ENCODE peak calls at places on chromosome 7, in seven cellular contexts. One of them, this sample, is unnamed.

GRCh38 chr7:149860821-149861727 is 12.7 kb upstream of the ATP6V0E2 start:
- DNase-seq in BJ: no peak
- DNase-seq in AG09319: no peak
- DNase-seq in Calu3: no peak
- DNase-seq in heart right ventricle: no peak
- DNase-seq in fibroblast of the aortic adventitia: no peak
- DNase-seq in HFF-Myc: no peak
- DNase-seq in this sample: no peak

GRCh38 chr7:20329389-20330175 is 1.1 kb upstream of the ITGB8 start:
- DNase-seq in AG09319: no peak
- DNase-seq in heart right ventricle: peak; percentile 31
- DNase-seq in fibroblast of the aortic adventitia: peak; percentile 82
- DNase-seq in Calu3: peak; percentile 94
- DNase-seq in HFF-Myc: no peak
- DNase-seq in BJ: no peak
- DNase-seq in this sample: no peak

GRCh38 chr7:148515728-148516715 is 74.5 kb upstream of the C7orf33 start:
- DNase-seq in HFF-Myc: no peak
- DNase-seq in Calu3: no peak
- DNase-seq in AG09319: no peak
- DNase-seq in BJ: no peak
- DNase-seq in heart right ventricle: no peak
- DNase-seq in fibroblast of the aortic adventitia: no peak
- DNase-seq in this sample: no peak

GRCh38 chr7:130736298-130736900 is 2.4 kb upstream of the KLF14 start:
- DNase-seq in HFF-Myc: no peak
- DNase-seq in Calu3: no peak
- DNase-seq in AG09319: no peak
- DNase-seq in BJ: no peak
- DNase-seq in heart right ventricle: no peak
- DNase-seq in fibroblast of the aortic adventitia: no peak
- DNase-seq in this sample: no peak

GRCh38 chr7:50685445-50686070 is 97.1 kb downstream of the GRB10 start:
- DNase-seq in AG09319: no peak
- DNase-seq in BJ: no peak
- DNase-seq in heart right ventricle: no peak
- DNase-seq in Calu3: no peak
- DNase-seq in fibroblast of the aortic adventitia: no peak
- DNase-seq in HFF-Myc: no peak
- DNase-seq in this sample: no peak

GRCh38 chr7:33725641-33726040 is 179.7 kb upstream of the BMPER start:
- DNase-seq in HFF-Myc: no peak
- DNase-seq in heart right ventricle: no peak
- DNase-seq in BJ: no peak
- DNase-seq in fibroblast of the aortic adventitia: peak; percentile 37
- DNase-seq in Calu3: no peak
- DNase-seq in AG09319: no peak
- DNase-seq in this sample: no peak

GRCh38 chr7:154568346-154568745 is 434.6 kb downstream of the PAXIP1 start:
- DNase-seq in Calu3: no peak
- DNase-seq in HFF-Myc: no peak
- DNase-seq in AG09319: no peak
- DNase-seq in fibroblast of the aortic adventitia: no peak
- DNase-seq in heart right ventricle: no peak
- DNase-seq in BJ: no peak
- DNase-seq in this sample: no peak

GRCh38 chr7:143205560-143206293 is 16.1 kb upstream of the TAS2R40 start:
- DNase-seq in AG09319: no peak
- DNase-seq in Calu3: peak; percentile 43
- DNase-seq in heart right ventricle: no peak
- DNase-seq in fibroblast of the aortic adventitia: no peak
- DNase-seq in HFF-Myc: no peak
- DNase-seq in BJ: no peak
- DNase-seq in this sample: no peak

GRCh38 chr7:1883834-1884582 is 213.9 kb downstream of the ELFN1 start:
- DNase-seq in HFF-Myc: no peak
- DNase-seq in Calu3: no peak
- DNase-seq in heart right ventricle: peak; percentile 36
- DNase-seq in BJ: no peak
- DNase-seq in AG09319: no peak
- DNase-seq in fibroblast of the aortic adventitia: no peak
- DNase-seq in this sample: no peak

GRCh38 chr7:76260171-76260703 is 42.2 kb upstream of the HSPB1 start:
- DNase-seq in fibroblast of the aortic adventitia: no peak
- DNase-seq in heart right ventricle: no peak
- DNase-seq in AG09319: no peak
- DNase-seq in Calu3: peak; percentile 23
- DNase-seq in HFF-Myc: no peak
- DNase-seq in BJ: no peak
- DNase-seq in this sample: no peak

GRCh38 chr7:11346312-11346711 is 372.6 kb downstream of the PHF14 start:
- DNase-seq in fibroblast of the aortic adventitia: no peak
- DNase-seq in heart right ventricle: no peak
- DNase-seq in BJ: no peak
- DNase-seq in Calu3: no peak
- DNase-seq in HFF-Myc: no peak
- DNase-seq in AG09319: no peak
- DNase-seq in this sample: no peak

GRCh38 chr7:11345621-11346020 is 371.9 kb downstream of the PHF14 start:
- DNase-seq in Calu3: no peak
- DNase-seq in BJ: no peak
- DNase-seq in heart right ventricle: no peak
- DNase-seq in HFF-Myc: no peak
- DNase-seq in AG09319: no peak
- DNase-seq in fibroblast of the aortic adventitia: peak; percentile 28
- DNase-seq in this sample: no peak

GRCh38 chr7:11343136-11343535 is 369.5 kb downstream of the PHF14 start:
- DNase-seq in AG09319: no peak
- DNase-seq in Calu3: no peak
- DNase-seq in HFF-Myc: no peak
- DNase-seq in BJ: no peak
- DNase-seq in fibroblast of the aortic adventitia: no peak
- DNase-seq in heart right ventricle: no peak
- DNase-seq in this sample: no peak

GRCh38 chr7:11343818-11344413 is 370.2 kb downstream of the PHF14 start:
- DNase-seq in heart right ventricle: no peak
- DNase-seq in BJ: no peak
- DNase-seq in Calu3: peak; percentile 31
- DNase-seq in HFF-Myc: peak; percentile 27
- DNase-seq in AG09319: no peak
- DNase-seq in fibroblast of the aortic adventitia: peak; percentile 67
- DNase-seq in this sample: no peak

DNA sequence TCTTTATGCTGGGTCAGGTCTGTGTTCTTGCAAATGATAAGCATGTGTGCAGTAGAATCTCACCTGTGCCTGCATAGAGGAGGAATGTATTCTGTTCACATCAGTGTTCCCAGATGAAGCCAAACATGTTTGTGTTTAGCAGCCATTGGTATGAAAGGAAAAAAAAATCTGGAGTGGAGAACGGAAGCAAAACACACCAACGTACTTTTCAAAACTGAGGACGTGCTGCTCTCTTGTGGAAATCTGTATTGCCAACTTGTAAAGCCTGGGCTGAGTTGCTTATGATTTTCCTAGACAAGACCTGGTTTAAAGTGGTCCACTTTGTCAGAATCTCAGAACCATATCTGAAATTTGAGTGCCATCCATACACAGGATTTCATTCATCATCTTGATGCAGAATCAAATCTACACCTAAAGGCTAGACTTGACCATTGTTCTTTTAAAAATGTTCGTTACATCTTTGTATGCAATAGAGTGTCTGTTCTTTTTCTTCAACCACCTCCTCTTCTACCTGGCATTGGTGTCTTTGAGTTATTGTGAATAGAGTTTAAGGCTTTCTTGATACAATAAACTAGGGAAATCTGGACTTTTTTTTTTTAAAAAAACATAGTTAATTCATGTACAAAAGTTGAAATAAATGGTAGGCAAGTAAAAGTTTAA is 367.7 kb downstream of the PHF14 start:
- DNase-seq in Calu3: peak; percentile 23
- DNase-seq in fibroblast of the aortic adventitia: peak; percentile 51
- DNase-seq in BJ: no peak
- DNase-seq in heart right ventricle: no peak
- DNase-seq in AG09319: no peak
- DNase-seq in HFF-Myc: peak; percentile 2
- DNase-seq in this sample: no peak
- TF ChIP-seq CTCF in Calu3: no peak
- TF ChIP-seq CTCF in fibroblast of the aortic adventitia: no peak
- TF ChIP-seq CTCF in BJ: peak; percentile 16
- TF ChIP-seq CTCF in heart right ventricle: peak; percentile 47
- TF ChIP-seq CTCF in AG09319: peak; percentile 44
- TF ChIP-seq CTCF in HFF-Myc: no peak
- TF ChIP-seq CTCF in this sample: peak; percentile 82

GRCh38 chr7:102450242-102450641 is 14.4 kb downstream of the ALKBH4 start:
- DNase-seq in BJ: no peak
- DNase-seq in fibroblast of the aortic adventitia: no peak
- DNase-seq in HFF-Myc: no peak
- DNase-seq in heart right ventricle: no peak
- DNase-seq in Calu3: peak; percentile 23
- DNase-seq in AG09319: no peak
- DNase-seq in this sample: no peak
- TF ChIP-seq CTCF in BJ: peak; percentile 9
- TF ChIP-seq CTCF in fibroblast of the aortic adventitia: no peak
- TF ChIP-seq CTCF in HFF-Myc: peak; percentile 13
- TF ChIP-seq CTCF in heart right ventricle: no peak
- TF ChIP-seq CTCF in Calu3: no peak
- TF ChIP-seq CTCF in AG09319: no peak
- TF ChIP-seq CTCF in this sample: no peak

GRCh38 chr7:77985232-77985973 is 186.8 kb downstream of the PHTF2 start:
- DNase-seq in Calu3: no peak
- DNase-seq in AG09319: no peak
- DNase-seq in BJ: no peak
- DNase-seq in HFF-Myc: no peak
- DNase-seq in fibroblast of the aortic adventitia: no peak
- DNase-seq in heart right ventricle: no peak
- DNase-seq in this sample: no peak

GRCh38 chr7:77991656-77992055 is 193.1 kb downstream of the PHTF2 start:
- DNase-seq in heart right ventricle: no peak
- DNase-seq in fibroblast of the aortic adventitia: no peak
- DNase-seq in AG09319: no peak
- DNase-seq in Calu3: no peak
- DNase-seq in BJ: no peak
- DNase-seq in HFF-Myc: no peak
- DNase-seq in this sample: no peak

GRCh38 chr7:77993823-77994222 is 195.2 kb downstream of the PHTF2 start:
- DNase-seq in Calu3: no peak
- DNase-seq in HFF-Myc: no peak
- DNase-seq in AG09319: no peak
- DNase-seq in fibroblast of the aortic adventitia: no peak
- DNase-seq in BJ: no peak
- DNase-seq in heart right ventricle: no peak
- DNase-seq in this sample: no peak

GRCh38 chr7:77985974-77986339 is 187.4 kb downstream of the PHTF2 start:
- DNase-seq in heart right ventricle: no peak
- DNase-seq in Calu3: no peak
- DNase-seq in AG09319: no peak
- DNase-seq in HFF-Myc: no peak
- DNase-seq in fibroblast of the aortic adventitia: peak; percentile 11
- DNase-seq in BJ: no peak
- DNase-seq in this sample: no peak

GRCh38 chr7:77989981-77990566 is 191.5 kb downstream of the PHTF2 start:
- DNase-seq in HFF-Myc: no peak
- DNase-seq in Calu3: peak; percentile 47
- DNase-seq in fibroblast of the aortic adventitia: no peak
- DNase-seq in AG09319: no peak
- DNase-seq in heart right ventricle: no peak
- DNase-seq in BJ: no peak
- DNase-seq in this sample: no peak
- TF ChIP-seq CTCF in HFF-Myc: peak; percentile 6
- TF ChIP-seq CTCF in Calu3: no peak
- TF ChIP-seq CTCF in fibroblast of the aortic adventitia: no peak
- TF ChIP-seq CTCF in AG09319: no peak
- TF ChIP-seq CTCF in heart right ventricle: no peak
- TF ChIP-seq CTCF in BJ: no peak
- TF ChIP-seq CTCF in this sample: no peak

GRCh38 chr7:64619705-64620104 is 46.2 kb upstream of the ZNF107 start:
- DNase-seq in fibroblast of the aortic adventitia: no peak
- DNase-seq in BJ: no peak
- DNase-seq in Calu3: no peak
- DNase-seq in HFF-Myc: no peak
- DNase-seq in AG09319: no peak
- DNase-seq in heart right ventricle: no peak
- DNase-seq in this sample: no peak

GRCh38 chr7:64621656-64622055 is 44.3 kb upstream of the ZNF107 start:
- DNase-seq in AG09319: no peak
- DNase-seq in Calu3: no peak
- DNase-seq in fibroblast of the aortic adventitia: no peak
- DNase-seq in BJ: no peak
- DNase-seq in HFF-Myc: no peak
- DNase-seq in heart right ventricle: no peak
- DNase-seq in this sample: no peak

GRCh38 chr7:64614812-64615211 is 51.1 kb upstream of the ZNF107 start:
- DNase-seq in heart right ventricle: no peak
- DNase-seq in Calu3: no peak
- DNase-seq in fibroblast of the aortic adventitia: no peak
- DNase-seq in BJ: no peak
- DNase-seq in AG09319: no peak
- DNase-seq in HFF-Myc: no peak
- DNase-seq in this sample: no peak

GRCh38 chr7:64613653-64614052 is 50.8 kb upstream of the ZNF680 start:
- DNase-seq in AG09319: no peak
- DNase-seq in BJ: no peak
- DNase-seq in heart right ventricle: no peak
- DNase-seq in HFF-Myc: no peak
- DNase-seq in Calu3: no peak
- DNase-seq in fibroblast of the aortic adventitia: no peak
- DNase-seq in this sample: no peak

GRCh38 chr7:64618785-64619456 is 47.0 kb upstream of the ZNF107 start:
- DNase-seq in AG09319: peak; percentile 3
- DNase-seq in heart right ventricle: no peak
- DNase-seq in fibroblast of the aortic adventitia: peak; percentile 68
- DNase-seq in Calu3: peak; percentile 22
- DNase-seq in HFF-Myc: peak; percentile 19
- DNase-seq in BJ: no peak
- DNase-seq in this sample: no peak
- TF ChIP-seq CTCF in AG09319: peak; percentile 30
- TF ChIP-seq CTCF in heart right ventricle: peak; percentile 71
- TF ChIP-seq CTCF in fibroblast of the aortic adventitia: peak; percentile 40
- TF ChIP-seq CTCF in Calu3: peak; percentile 31
- TF ChIP-seq CTCF in HFF-Myc: peak; percentile 26
- TF ChIP-seq CTCF in BJ: peak; percentile 24
- TF ChIP-seq CTCF in this sample: peak; percentile 51